ENCODE peak calls at places on chromosomes 11 and 22, in eight cellular contexts. H is NCI-H524; U is lower leg skin; S is T-helper 9 cell; Q is stimulated activated CD4-positive, alpha-beta T cell treated with anti-CD3 and anti-CD28 coated beads, Interleukin-4, amount 100 ng/mL, for 48 hours; O is neural crest cell; E is activated CD4-positive, CD25-positive, alpha-beta regulatory T cell treated with anti-CD3 and anti-CD28 coated beads, Interleukin-2, amount 50 U/mL, for 16 hours; K is mesenteric fat pad. W is an unnamed sample.

GRCh38 chr11:26557666-26558065 is 14.4 kb downstream of the MUC15 start:
- DNase-seq in U (no peak), Q (no peak), O (no peak), H (no peak), E (no peak), K (no peak), S (no peak), W (no peak)

GRCh38 chr11:73538381-73538872 is 59.5 kb downstream of the FAM168A start:
- DNase-seq in U (no peak), O (no peak), H (no peak), E (no peak), K (no peak), Q (no peak), S (no peak), W (no peak)

GRCh38 chr11:95908826-95909225 is 15.1 kb downstream of the MTMR2 start:
- DNase-seq in K (no peak), O (no peak), Q (no peak), S (no peak), H (no peak), E (no peak), U (no peak), W (no peak)

GRCh38 chr11:122637538-122637937 is 18.0 kb upstream of the UBASH3B start:
- DNase-seq in K (no peak), H (no peak), U (no peak), S (no peak), O (no peak), E (no peak), Q (no peak), W (no peak)

GRCh38 chr11:20067665-20068064 is 92.6 kb downstream of the DBX1 start:
- DNase-seq in S (no peak), O (no peak), Q (no peak), H (no peak), K (no peak), E (no peak), U (no peak), W (no peak)

GRCh38 chr11:2287102-2287501 is 14.6 kb downstream of the C11orf21 start:
- DNase-seq in U (peak; percentile 77), K (peak; percentile 79), E (no peak), Q (no peak), H (no peak), O (no peak), S (no peak), W (no peak)

GRCh38 chr11:72582206-72583176 is 91.7 kb downstream of the PDE2A start:
- DNase-seq in O (no peak), Q (no peak), E (no peak), K (no peak), H (no peak), S (no peak), U (no peak), W (no peak)

GRCh38 chr11:83238111-83238510 is 44.6 kb downstream of the ANKRD42 start:
- DNase-seq in Q (no peak), K (no peak), U (no peak), S (no peak), O (no peak), E (no peak), H (no peak), W (no peak)

GRCh38 chr11:77884186-77884828 is 63.4 kb downstream of the AAMDC start:
- DNase-seq in H (no peak), U (no peak), O (no peak), K (no peak), S (no peak), E (no peak), Q (no peak), W (no peak)

GRCh38 chr11:132858203-132858602 is 674.1 kb downstream of the OPCML start:
- DNase-seq in K (no peak), U (no peak), H (no peak), S (no peak), O (peak; percentile 14), Q (no peak), E (no peak), W (no peak)

GRCh38 chr22:36886016-36886415 is 25.2 kb downstream of the NCF4 start:
- DNase-seq in H (no peak), S (no peak), K (no peak), O (no peak), U (no peak), E (no peak), Q (no peak), W (no peak)

GRCh38 chr11:12099132-12099873 is 11.1 kb upstream of the MICAL2 start:
- DNase-seq in H (no peak), U (no peak), E (no peak), S (no peak), K (no peak), O (no peak), Q (no peak), W (no peak)

GRCh38 chr11:71102251-71102995 is 150.0 kb downstream of the SHANK2 start:
- DNase-seq in S (no peak), H (no peak), Q (no peak), K (no peak), U (no peak), E (no peak), O (no peak), W (no peak)